ENCODE peak calls at places on chromosomes 4 and X, in eight cellular contexts. O is mucosa of descending colon, A is WERI-Rb-1, T is heart left ventricle, K is mesenchymal stem cell, R is colonic mucosa, L is cardiac muscle cell, N is AG04449. M is an unnamed sample.
A peak's percentile ranks its signal among the peaks of the same experiment; 100 is the strongest.

GRCh38 chrX:137425273-137425902 is 140.5 kb upstream of the ZIC3 start:
- DNase-seq in O (no peak), K (no peak), A (no peak), R (no peak), N (no peak), L (no peak), T (no peak), M (no peak)

GRCh38 chrX:19303216-19303880 is 40.4 kb upstream of the PDHA1 start:
- DNase-seq in T (no peak), R (no peak), L (peak; percentile 63), K (peak; percentile 0), O (peak; percentile 7), A (no peak), N (peak; percentile 1), M (peak; percentile 55)

GRCh38 chr4:116015549-116015948 is 902.1 kb upstream of the NDST4 start:
- DNase-seq in R (no peak), T (no peak), O (no peak), L (no peak), K (no peak), A (no peak), N (no peak), M (no peak)

GRCh38 chr4:33467291-33467690 is 2747.1 kb downstream of the PCDH7 start:
- DNase-seq in R (no peak), N (no peak), T (no peak), A (no peak), L (no peak), K (no peak), O (no peak), M (no peak)

GRCh38 chrX:124256209-124256608 is 76.3 kb upstream of the TEX13D start:
- DNase-seq in O (no peak), L (peak; percentile 16), T (no peak), K (peak; percentile 38), R (no peak), N (no peak), A (no peak), M (peak; percentile 48)

GRCh38 chrX:152915541-152916241 is 17.8 kb downstream of the ZNF185 start:
- DNase-seq in T (no peak), N (peak; percentile 9), K (peak; percentile 71), R (no peak), O (no peak), L (peak; percentile 32), A (peak; percentile 72), M (peak; percentile 43)

GRCh38 chrX:154441984-154442707 is 1.8 kb upstream of the FAM50A start:
- DNase-seq in O (no peak), A (no peak), R (no peak), N (no peak), L (no peak), T (no peak), K (no peak), M (no peak)

GRCh38 chr4:109748114-109748513 is 18.2 kb upstream of the PLA2G12A start:
- DNase-seq in T (no peak), L (no peak), N (no peak), O (no peak), A (no peak), R (no peak), K (no peak), M (no peak)

GRCh38 chr4:128670434-128670999 is 139.0 kb upstream of the JADE1 start:
- DNase-seq in T (no peak), K (no peak), N (no peak), R (no peak), O (no peak), L (no peak), A (no peak), M (no peak)

GRCh38 chr4:80767944-80768343 is 262.6 kb upstream of the BMP3 start:
- DNase-seq in A (no peak), T (no peak), R (no peak), O (no peak), N (no peak), L (no peak), K (no peak), M (peak; percentile 5)

GRCh38 chr4:106264331-106264728 is 51.7 kb downstream of the TBCK start:
- DNase-seq in O (no peak), R (no peak), N (no peak), K (peak; percentile 20), L (peak; percentile 14), A (no peak), T (no peak), M (no peak)

GRCh38 chr4:8228319-8229250 is 29.5 kb downstream of the SH3TC1 start:
- DNase-seq in R (peak; percentile 67), K (peak; percentile 79), A (peak; percentile 38), T (peak; percentile 65), L (peak; percentile 84), O (peak; percentile 67), N (peak; percentile 16), M (peak; percentile 36)

GRCh38 chr4:186104114-186104894 is at the start of gene FAM149A:
- DNase-seq in N (no peak), A (peak; percentile 55), L (peak; percentile 14), O (peak; percentile 86), R (peak; percentile 84), T (peak; percentile 31), K (no peak), M (no peak)

GRCh38 chrX:108261541-108262218 is 170.1 kb downstream of the ATG4A start:
- DNase-seq in O (no peak), T (no peak), L (peak; percentile 83), K (peak; percentile 79), R (no peak), N (no peak), A (no peak), M (peak; percentile 72)

GRCh38 chrX:11401966-11402365 is 108.8 kb downstream of the AMELX start:
- DNase-seq in A (no peak), T (no peak), L (peak; percentile 64), K (no peak), R (no peak), O (no peak), N (no peak), M (no peak)

GRCh38 chr4:73234712-73235111 is 23.9 kb downstream of the ANKRD17 start:
- DNase-seq in L (peak; percentile 60), N (no peak), K (no peak), T (no peak), O (no peak), R (no peak), A (no peak), M (no peak)

DNA sequence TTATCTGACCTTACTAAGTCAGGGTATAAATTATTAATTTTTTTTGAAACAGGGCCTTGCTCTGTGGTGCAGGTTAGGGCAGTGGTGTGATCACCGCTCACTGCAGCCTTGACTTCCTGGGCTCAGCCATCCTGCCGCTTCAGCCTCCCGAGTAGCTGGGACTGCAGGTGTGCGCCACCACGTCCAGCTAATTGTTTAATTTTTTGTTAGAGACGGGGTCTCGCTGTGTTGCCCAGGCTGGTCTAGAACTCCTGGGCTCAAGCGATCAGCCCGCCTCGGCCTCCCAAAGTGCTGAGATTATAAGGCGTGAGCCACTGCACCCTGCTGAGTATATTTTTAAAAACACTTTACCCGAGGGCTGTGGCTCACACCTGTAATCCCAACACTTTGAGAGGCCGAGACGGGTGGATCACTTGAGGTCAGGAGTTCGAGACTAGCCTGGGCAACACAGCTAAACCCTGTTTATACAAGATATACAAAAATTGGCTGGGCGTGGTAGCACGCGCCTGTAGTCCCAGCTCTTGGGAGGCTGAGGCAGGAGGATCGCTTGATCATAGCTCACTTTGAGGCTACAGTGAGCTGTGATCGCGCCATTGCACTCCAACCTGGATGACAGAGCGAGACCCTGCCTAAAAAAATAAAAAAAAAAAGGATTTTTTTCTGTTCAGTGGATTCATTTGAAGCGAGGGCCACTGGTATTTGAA is 721 bp upstream of the TBC1D25 start:
- DNase-seq in K (no peak), L (no peak), O (no peak), N (no peak), A (no peak), R (no peak), T (no peak), M (no peak)
- H3K4me3 ChIP-seq in K (peak overlapping the region; percentile 51), L (peak overlapping the region; percentile 9), O (no peak overlapping the region), N (peak overlapping the region; percentile 78), A (peak overlapping the region; percentile 19), R (no peak overlapping the region), T (peak overlapping the region; percentile 80), M (peak overlapping the region; percentile 71)

GRCh38 chr4:1576961-1577814 is 106.9 kb downstream of the FAM53A start:
- DNase-seq in R (no peak), A (no peak), L (no peak), N (no peak), K (no peak), O (no peak), T (no peak), M (no peak)
- H3K4me3 ChIP-seq in R (no peak overlapping the region), A (no peak overlapping the region), L (no peak overlapping the region), N (no peak overlapping the region), K (no peak overlapping the region), O (no peak overlapping the region), T (no peak overlapping the region), M (no peak overlapping the region)

DNA sequence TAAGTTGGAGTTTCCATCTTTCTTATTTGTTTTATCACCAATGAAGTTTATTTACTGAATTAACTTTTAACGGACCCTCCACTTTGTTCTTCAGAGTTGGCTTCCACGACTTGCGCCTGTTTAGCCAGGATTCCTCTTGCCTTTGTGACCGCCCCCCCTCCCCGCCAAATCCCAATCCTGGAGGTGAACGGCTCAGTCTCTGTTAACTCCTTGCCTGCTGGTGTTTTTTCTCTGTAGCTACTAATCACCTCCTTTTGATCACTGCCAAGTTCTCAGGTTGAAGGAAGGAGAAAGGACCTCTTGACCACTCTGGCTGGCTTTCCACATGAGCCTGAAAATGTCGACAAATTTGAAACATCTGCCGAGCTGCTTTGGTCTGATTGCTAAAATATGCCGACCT is 46.8 kb upstream of the BCOR start:
- DNase-seq in A (peak; percentile 77), L (no peak), K (no peak), N (no peak), R (no peak), T (no peak), O (no peak), M (no peak)
- H3K4me3 ChIP-seq in A (peak overlapping the region; percentile 58), L (peak overlapping the region; percentile 44), K (no peak overlapping the region), N (peak overlapping the region; percentile 12), R (no peak overlapping the region), T (no peak overlapping the region), O (no peak overlapping the region), M (no peak overlapping the region)

GRCh38 chr4:92106816-92107215 is 196.9 kb upstream of the GRID2 start:
- DNase-seq in T (no peak), A (no peak), L (peak; percentile 21), O (no peak), K (no peak), N (no peak), R (no peak), M (no peak)

GRCh38 chr4:92101609-92102231 is 202.0 kb upstream of the GRID2 start:
- DNase-seq in K (no peak), R (no peak), A (no peak), T (no peak), N (no peak), O (no peak), L (peak; percentile 88), M (peak; percentile 69)

GRCh38 chr4:92104506-92104905 is 199.3 kb upstream of the GRID2 start:
- DNase-seq in K (no peak), A (no peak), L (peak; percentile 47), N (no peak), T (no peak), O (no peak), R (no peak), M (no peak)

GRCh38 chr4:92099851-92100250 is 203.9 kb upstream of the GRID2 start:
- DNase-seq in A (no peak), N (no peak), L (peak; percentile 6), T (no peak), K (no peak), O (no peak), R (no peak), M (peak; percentile 32)

DNA sequence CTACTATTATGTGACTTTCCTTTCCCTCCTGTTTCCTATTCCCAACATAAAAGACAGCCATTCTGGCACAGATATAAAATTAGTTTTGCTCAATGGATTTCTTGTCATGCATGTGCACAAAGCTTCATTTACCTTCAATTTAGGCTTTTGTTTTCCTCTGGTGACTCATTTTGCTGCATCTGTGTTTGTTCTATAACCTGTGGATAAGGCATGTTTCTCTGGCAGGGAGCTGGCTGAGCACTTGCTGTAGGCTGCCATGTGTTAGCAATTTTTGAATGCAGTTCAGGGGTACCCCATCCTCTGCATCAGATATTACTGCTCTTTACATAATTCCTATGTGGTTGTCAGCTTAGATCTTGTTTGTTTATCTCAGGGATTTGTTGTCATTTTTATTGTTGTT is 202.8 kb upstream of the GRID2 start:
- DNase-seq in K (no peak), L (peak; percentile 25), N (no peak), A (no peak), R (no peak), O (no peak), T (no peak), M (no peak)
- H3K4me3 ChIP-seq in K (no peak overlapping the region), L (no peak overlapping the region), N (no peak overlapping the region), A (no peak overlapping the region), R (no peak overlapping the region), O (no peak overlapping the region), T (no peak overlapping the region), M (no peak overlapping the region)

M was measured in skeletal muscle cell.